ENCODE peak calls at places on chromosomes 12 and 14, in ten cellular contexts. Q, R, K, D, F, S, T, X, C and E are unnamed samples.

GRCh38 chr12:121719926-121720414 is 7.4 kb downstream of the TMEM120B start:
- DNase-seq in S (no peak), X (no peak), C (no peak), F (no peak), D (no peak), R (no peak), K (no peak), T (no peak), Q (no peak), E (no peak)

GRCh38 chr12:46401703-46402102 is 29.1 kb upstream of the SLC38A2 start:
- DNase-seq in S (peak), K (no peak), R (no peak), Q (no peak), C (no peak), X (no peak), D (no peak), F (no peak), T (no peak), E (no peak)

GRCh38 chr14:24178399-24179178 is 6.7 kb downstream of the REC8 start:
- DNase-seq in D (no peak), S (no peak), Q (no peak), K (no peak), R (no peak), F (no peak), C (no peak), T (no peak), X (no peak), E (no peak)

GRCh38 chr12:120229583-120230325 is 28.8 kb upstream of the RPLP0 start:
- DNase-seq in C (no peak), X (no peak), D (no peak), K (no peak), S (no peak), F (no peak), T (peak), Q (no peak), R (no peak), E (no peak)

GRCh38 chr12:38785376-38785775 is 120.0 kb downstream of the CPNE8 start:
- DNase-seq in X (no peak), D (no peak), K (no peak), R (no peak), C (no peak), T (no peak), F (no peak), S (no peak), Q (no peak), E (no peak)

GRCh38 chr12:23169012-23170003 is 544.3 kb downstream of the ETNK1 start:
- DNase-seq in T (peak), C (no peak), R (no peak), X (no peak), F (no peak), S (no peak), Q (no peak), K (no peak), D (no peak), E (no peak)

GRCh38 chr12:132202929-132203721 is 58.9 kb downstream of the NOC4L start:
- DNase-seq in Q (no peak), C (no peak), D (no peak), R (no peak), K (no peak), S (no peak), T (no peak), F (no peak), X (no peak), E (no peak)

GRCh38 chr12:51048601-51049369 is 658 bp downstream of the LETMD1 start:
- DNase-seq in X (no peak), D (no peak), T (no peak), C (no peak), Q (no peak), S (no peak), K (no peak), R (no peak), F (no peak), E (peak)

GRCh38 chr14:23306113-23306411 is 571 bp upstream of the BCL2L2 start:
- DNase-seq in X (no peak), T (no peak), R (no peak), Q (no peak), F (no peak), K (no peak), D (no peak), C (no peak), S (no peak), E (no peak)

GRCh38 chr12:33828326-33828725 is 194.0 kb upstream of the ALG10 start:
- DNase-seq in Q (no peak), T (no peak), F (no peak), X (no peak), K (no peak), S (no peak), C (no peak), R (no peak), D (no peak), E (no peak)

GRCh38 chr12:108825205-108825950 is 32.0 kb downstream of the SSH1 start:
- DNase-seq in C (no peak), S (no peak), Q (no peak), R (no peak), D (peak), K (no peak), X (no peak), T (no peak), F (no peak), E (peak)

GRCh38 chr14:104546591-104547309 is 32.8 kb upstream of the C14orf180 start:
- DNase-seq in R (no peak), F (no peak), D (no peak), Q (no peak), C (no peak), K (no peak), S (no peak), X (no peak), T (peak), E (no peak)

GRCh38 chr14:31219169-31219568 is 11.6 kb upstream of the HECTD1 start:
- DNase-seq in R (no peak), Q (no peak), T (no peak), X (no peak), K (no peak), D (no peak), S (no peak), C (no peak), F (no peak), E (no peak)

GRCh38 chr14:103393687-103394626 is 8.7 kb downstream of the MARK3 start:
- DNase-seq in D (no peak), X (no peak), S (no peak), F (no peak), R (no peak), T (peak), Q (no peak), K (no peak), C (no peak), E (peak)

GRCh38 chr14:63677891-63678379 is 36.3 kb upstream of the WDR89 start:
- DNase-seq in K (no peak), X (no peak), S (no peak), R (no peak), Q (no peak), T (no peak), F (no peak), D (no peak), C (peak), E (peak)

GRCh38 chr12:113131556-113131955 is 4.0 kb downstream of the RASAL1 start:
- DNase-seq in K (no peak), C (no peak), T (no peak), D (no peak), Q (no peak), R (no peak), X (no peak), S (no peak), F (no peak), E (no peak)

GRCh38 chr12:104213952-104214351 is 1.6 kb upstream of the TXNRD1 start:
- DNase-seq in K (no peak), D (no peak), R (no peak), F (no peak), Q (no peak), X (no peak), C (peak), S (no peak), T (no peak), E (no peak)

GRCh38 chr14:80638620-80639215 is 302.8 kb downstream of the CEP128 start:
- DNase-seq in Q (no peak), X (no peak), K (no peak), R (no peak), F (no peak), T (no peak), C (peak), D (no peak), S (no peak), E (no peak)

GRCh38 chr12:75784591-75784990 is 247.0 kb downstream of the PHLDA1 start:
- DNase-seq in S (peak), T (no peak), K (no peak), F (no peak), X (no peak), C (no peak), R (no peak), Q (no peak), D (peak), E (peak)

GRCh38 chr14:105879867-105880561 is 353.6 kb downstream of the TMEM121 start:
- DNase-seq in S (peak), Q (no peak), D (peak), X (no peak), F (no peak), R (no peak), K (no peak), T (no peak), C (no peak), E (peak)

GRCh38 chr12:130179621-130180020 is 17.4 kb downstream of the FZD10 start:
- DNase-seq in F (no peak), C (no peak), X (no peak), K (no peak), S (no peak), D (no peak), T (no peak), Q (no peak), R (no peak), E (no peak)

GRCh38 chr12:26198742-26199141 is 3.4 kb downstream of the SSPN start:
- DNase-seq in K (no peak), T (no peak), X (no peak), F (no peak), D (no peak), S (no peak), R (no peak), C (no peak), Q (no peak), E (no peak)

GRCh38 chr14:28754209-28754985 is 12.2 kb upstream of the FOXG1 start:
- DNase-seq in F (no peak), D (no peak), Q (no peak), T (peak), C (peak), K (no peak), S (no peak), X (no peak), R (no peak), E (peak)

GRCh38 chr14:65071544-65071943 is 30.8 kb downstream of the MAX start:
- DNase-seq in R (no peak), T (no peak), K (no peak), X (no peak), C (no peak), D (no peak), F (no peak), Q (no peak), S (no peak), E (no peak)

GRCh38 chr12:43835264-43835655 is 621 bp upstream of the TMEM117 start:
- DNase-seq in C (no peak), S (no peak), T (no peak), Q (no peak), D (no peak), X (no peak), K (no peak), R (no peak), F (no peak), E (no peak)

GRCh38 chr12:132030367-132031038 is 80.8 kb downstream of the EP400 start:
- DNase-seq in T (no peak), Q (no peak), D (no peak), K (no peak), F (no peak), C (no peak), X (no peak), R (no peak), S (no peak), E (no peak)